ENCODE peak calls at places on chromosome 4, in eight cellular contexts. One of them, this sample, is unnamed.

GRCh38 chr4:165700855-165701254 is 172.2 kb upstream of the TLL1 start:
- DNase-seq in spleen: no peak
- DNase-seq in ovary: no peak
- DNase-seq in vagina: no peak
- DNase-seq in endothelial cell of umbilical vein: no peak
- DNase-seq in HepG2: peak; percentile 12
- DNase-seq in breast epithelium: no peak
- DNase-seq in GM12878: no peak
- DNase-seq in this sample: no peak

GRCh38 chr4:56655209-56655626 is 25.9 kb downstream of the HOPX start:
- DNase-seq in spleen: peak; percentile 78
- DNase-seq in ovary: no peak
- DNase-seq in vagina: no peak
- DNase-seq in endothelial cell of umbilical vein: no peak
- DNase-seq in HepG2: no peak
- DNase-seq in breast epithelium: no peak
- DNase-seq in GM12878: no peak
- DNase-seq in this sample: no peak

GRCh38 chr4:150510176-150510875 is 71.6 kb upstream of the MAB21L2 start:
- DNase-seq in spleen: no peak
- DNase-seq in ovary: no peak
- DNase-seq in vagina: no peak
- DNase-seq in endothelial cell of umbilical vein: peak; percentile 88
- DNase-seq in HepG2: no peak
- DNase-seq in breast epithelium: no peak
- DNase-seq in GM12878: no peak
- DNase-seq in this sample: no peak

GRCh38 chr4:185143596-185143969 is 517 bp downstream of the SLC25A4 start:
- DNase-seq in spleen: peak; percentile 85
- DNase-seq in ovary: peak; percentile 55
- DNase-seq in vagina: no peak
- DNase-seq in endothelial cell of umbilical vein: peak; percentile 24
- DNase-seq in HepG2: peak; percentile 22
- DNase-seq in breast epithelium: peak; percentile 59
- DNase-seq in GM12878: no peak
- DNase-seq in this sample: peak; percentile 75

GRCh38 chr4:133151681-133152329 is 2.7 kb downstream of the PCDH10 start:
- DNase-seq in spleen: no peak
- DNase-seq in ovary: peak; percentile 38
- DNase-seq in vagina: no peak
- DNase-seq in endothelial cell of umbilical vein: peak; percentile 73
- DNase-seq in HepG2: no peak
- DNase-seq in breast epithelium: no peak
- DNase-seq in GM12878: no peak
- DNase-seq in this sample: no peak

GRCh38 chr4:185577592-185577940 is 42.3 kb upstream of the PDLIM3 start:
- DNase-seq in spleen: no peak
- DNase-seq in ovary: no peak
- DNase-seq in vagina: peak; percentile 40
- DNase-seq in endothelial cell of umbilical vein: no peak
- DNase-seq in HepG2: no peak
- DNase-seq in breast epithelium: no peak
- DNase-seq in GM12878: no peak
- DNase-seq in this sample: no peak

GRCh38 chr4:2792396-2792710 is 532 bp upstream of the SH3BP2 start:
- DNase-seq in spleen: no peak
- DNase-seq in ovary: no peak
- DNase-seq in vagina: no peak
- DNase-seq in endothelial cell of umbilical vein: no peak
- DNase-seq in HepG2: no peak
- DNase-seq in breast epithelium: no peak
- DNase-seq in GM12878: no peak
- DNase-seq in this sample: no peak

GRCh38 chr4:183408791-183409190 is 35.6 kb upstream of the CDKN2AIP start:
- DNase-seq in spleen: no peak
- DNase-seq in ovary: no peak
- DNase-seq in vagina: no peak
- DNase-seq in endothelial cell of umbilical vein: no peak
- DNase-seq in HepG2: no peak
- DNase-seq in breast epithelium: no peak
- DNase-seq in GM12878: no peak
- DNase-seq in this sample: peak; percentile 49

GRCh38 chr4:108172231-108172779 is 3.6 kb upstream of the LEF1 start:
- DNase-seq in spleen: no peak
- DNase-seq in ovary: no peak
- DNase-seq in vagina: no peak
- DNase-seq in endothelial cell of umbilical vein: no peak
- DNase-seq in HepG2: no peak
- DNase-seq in breast epithelium: no peak
- DNase-seq in GM12878: no peak
- DNase-seq in this sample: no peak

GRCh38 chr4:14853186-14853946 is 148.9 kb upstream of the CPEB2 start:
- DNase-seq in spleen: no peak
- DNase-seq in ovary: no peak
- DNase-seq in vagina: no peak
- DNase-seq in endothelial cell of umbilical vein: no peak
- DNase-seq in HepG2: no peak
- DNase-seq in breast epithelium: no peak
- DNase-seq in GM12878: no peak
- DNase-seq in this sample: no peak

GRCh38 chr4:84644087-84644486 is 61.2 kb downstream of the CDS1 start:
- DNase-seq in spleen: no peak
- DNase-seq in ovary: no peak
- DNase-seq in vagina: no peak
- DNase-seq in endothelial cell of umbilical vein: no peak
- DNase-seq in HepG2: no peak
- DNase-seq in breast epithelium: no peak
- DNase-seq in GM12878: no peak
- DNase-seq in this sample: no peak

GRCh38 chr4:177696438-177696966 is 254.3 kb upstream of the AGA start:
- DNase-seq in spleen: no peak
- DNase-seq in ovary: no peak
- DNase-seq in vagina: no peak
- DNase-seq in endothelial cell of umbilical vein: no peak
- DNase-seq in HepG2: no peak
- DNase-seq in breast epithelium: no peak
- DNase-seq in GM12878: no peak
- DNase-seq in this sample: no peak

GRCh38 chr4:8325284-8325973 is 55.9 kb downstream of the HTRA3 start:
- DNase-seq in spleen: peak; percentile 46
- DNase-seq in ovary: no peak
- DNase-seq in vagina: no peak
- DNase-seq in endothelial cell of umbilical vein: no peak
- DNase-seq in HepG2: no peak
- DNase-seq in breast epithelium: no peak
- DNase-seq in GM12878: no peak
- DNase-seq in this sample: no peak

GRCh38 chr4:122806981-122807679 is 19.5 kb upstream of the FGF2 start:
- DNase-seq in spleen: no peak
- DNase-seq in ovary: no peak
- DNase-seq in vagina: no peak
- DNase-seq in endothelial cell of umbilical vein: no peak
- DNase-seq in HepG2: no peak
- DNase-seq in breast epithelium: no peak
- DNase-seq in GM12878: no peak
- DNase-seq in this sample: no peak

GRCh38 chr4:98527528-98527927 is 130.9 kb downstream of the TSPAN5 start:
- DNase-seq in spleen: no peak
- DNase-seq in ovary: no peak
- DNase-seq in vagina: no peak
- DNase-seq in endothelial cell of umbilical vein: no peak
- DNase-seq in HepG2: no peak
- DNase-seq in breast epithelium: no peak
- DNase-seq in GM12878: no peak
- DNase-seq in this sample: no peak

GRCh38 chr4:96162631-96163030 is 322.7 kb downstream of the PDHA2 start:
- DNase-seq in spleen: no peak
- DNase-seq in ovary: no peak
- DNase-seq in vagina: no peak
- DNase-seq in endothelial cell of umbilical vein: no peak
- DNase-seq in HepG2: no peak
- DNase-seq in breast epithelium: no peak
- DNase-seq in GM12878: no peak
- DNase-seq in this sample: no peak

GRCh38 chr4:142585411-142585810 is 260.7 kb downstream of the INPP4B start:
- DNase-seq in spleen: no peak
- DNase-seq in ovary: no peak
- DNase-seq in vagina: no peak
- DNase-seq in endothelial cell of umbilical vein: no peak
- DNase-seq in HepG2: no peak
- DNase-seq in breast epithelium: no peak
- DNase-seq in GM12878: no peak
- DNase-seq in this sample: no peak

GRCh38 chr4:140090215-140090731 is 63.7 kb downstream of the MAML3 start:
- DNase-seq in spleen: no peak
- DNase-seq in ovary: no peak
- DNase-seq in vagina: no peak
- DNase-seq in endothelial cell of umbilical vein: peak; percentile 73
- DNase-seq in HepG2: peak; percentile 16
- DNase-seq in breast epithelium: no peak
- DNase-seq in GM12878: no peak
- DNase-seq in this sample: no peak

GRCh38 chr4:15040916-15041463 is 38.7 kb downstream of the CPEB2 start:
- DNase-seq in spleen: no peak
- DNase-seq in ovary: no peak
- DNase-seq in vagina: no peak
- DNase-seq in endothelial cell of umbilical vein: no peak
- DNase-seq in HepG2: no peak
- DNase-seq in breast epithelium: no peak
- DNase-seq in GM12878: no peak
- DNase-seq in this sample: no peak

GRCh38 chr4:107691378-107691777 is 28.7 kb downstream of the PAPSS1 start:
- DNase-seq in spleen: no peak
- DNase-seq in ovary: no peak
- DNase-seq in vagina: no peak
- DNase-seq in endothelial cell of umbilical vein: no peak
- DNase-seq in HepG2: no peak
- DNase-seq in breast epithelium: no peak
- DNase-seq in GM12878: no peak
- DNase-seq in this sample: no peak

GRCh38 chr4:177108708-177109107 is 201.0 kb upstream of the NEIL3 start:
- DNase-seq in spleen: no peak
- DNase-seq in ovary: no peak
- DNase-seq in vagina: no peak
- DNase-seq in endothelial cell of umbilical vein: no peak
- DNase-seq in HepG2: no peak
- DNase-seq in breast epithelium: no peak
- DNase-seq in GM12878: no peak
- DNase-seq in this sample: no peak

GRCh38 chr4:76546282-76547166 is 111.5 kb downstream of the SHROOM3 start:
- DNase-seq in spleen: no peak
- DNase-seq in ovary: no peak
- DNase-seq in vagina: no peak
- DNase-seq in endothelial cell of umbilical vein: peak; percentile 90
- DNase-seq in HepG2: no peak
- DNase-seq in breast epithelium: peak; percentile 74
- DNase-seq in GM12878: no peak
- DNase-seq in this sample: peak; percentile 53

GRCh38 chr4:139454111-139454600 is at the start of gene RAB33B:
- DNase-seq in spleen: no peak
- DNase-seq in ovary: no peak
- DNase-seq in vagina: peak; percentile 96
- DNase-seq in endothelial cell of umbilical vein: no peak
- DNase-seq in HepG2: no peak
- DNase-seq in breast epithelium: no peak
- DNase-seq in GM12878: no peak
- DNase-seq in this sample: no peak

DNA sequence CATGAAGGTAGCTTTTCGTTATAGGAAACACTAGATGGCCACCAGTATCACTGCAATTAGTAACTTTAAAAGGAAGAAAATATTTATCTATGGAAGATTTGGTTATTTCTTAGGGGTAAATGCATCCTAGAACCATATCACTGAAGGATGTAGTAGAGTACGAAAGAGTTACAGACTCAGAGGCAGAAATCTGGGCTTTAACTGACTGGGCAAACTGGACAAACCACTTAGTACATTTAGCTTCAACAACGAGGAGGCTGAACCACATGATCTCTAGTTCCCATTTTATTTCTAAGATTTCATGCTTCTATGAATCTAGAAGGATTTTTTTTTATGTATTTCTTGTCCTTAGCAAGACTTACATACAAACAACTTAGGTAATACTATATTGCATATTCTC is 93.0 kb downstream of the SMARCA5 start:
- DNase-seq in spleen: no peak
- DNase-seq in ovary: no peak
- DNase-seq in vagina: no peak
- DNase-seq in endothelial cell of umbilical vein: no peak
- DNase-seq in HepG2: no peak
- DNase-seq in breast epithelium: no peak
- DNase-seq in GM12878: no peak
- DNase-seq in this sample: no peak
- H3K4me1 ChIP-seq in spleen: no peaks in the 10 kb centered on the region
- H3K4me1 ChIP-seq in ovary: no peaks in the 10 kb centered on the region
- H3K4me1 ChIP-seq in vagina: no peaks in the 10 kb centered on the region
- H3K4me1 ChIP-seq in endothelial cell of umbilical vein: no peaks in the 10 kb centered on the region
- H3K4me1 ChIP-seq in HepG2: no peaks in the 10 kb centered on the region
- H3K4me1 ChIP-seq in breast epithelium: no peaks in the 10 kb centered on the region
- H3K4me1 ChIP-seq in GM12878: no peaks in the 10 kb centered on the region
- H3K4me1 ChIP-seq in this sample: no peaks in the 10 kb centered on the region

GRCh38 chr4:10741961-10742699 is 57.6 kb upstream of the CLNK start:
- DNase-seq in spleen: no peak
- DNase-seq in ovary: no peak
- DNase-seq in vagina: no peak
- DNase-seq in endothelial cell of umbilical vein: no peak
- DNase-seq in HepG2: no peak
- DNase-seq in breast epithelium: no peak
- DNase-seq in GM12878: no peak
- DNase-seq in this sample: no peak
- TF ChIP-seq POLR2A in spleen: no peak
- TF ChIP-seq POLR2A in ovary: no peak
- TF ChIP-seq POLR2A in vagina: no peak
- TF ChIP-seq POLR2A in endothelial cell of umbilical vein: no peak
- TF ChIP-seq POLR2A in HepG2: no peak
- TF ChIP-seq POLR2A in breast epithelium: no peak
- TF ChIP-seq POLR2A in GM12878: no peak
- TF ChIP-seq POLR2A in this sample: no peak

GRCh38 chr4:6561173-6561516 is 13.8 kb upstream of the MAN2B2 start:
- DNase-seq in spleen: no peak
- DNase-seq in ovary: no peak
- DNase-seq in vagina: no peak
- DNase-seq in endothelial cell of umbilical vein: no peak
- DNase-seq in HepG2: no peak
- DNase-seq in breast epithelium: no peak
- DNase-seq in GM12878: no peak
- DNase-seq in this sample: no peak
- H3K27me3 ChIP-seq in spleen: peaks cover 85% of the 10 kb centered on the region
- H3K27me3 ChIP-seq in ovary: no peaks in the 10 kb centered on the region
- H3K27me3 ChIP-seq in vagina: no peaks in the 10 kb centered on the region
- H3K27me3 ChIP-seq in endothelial cell of umbilical vein: peaks cover 37% of the 10 kb centered on the region
- H3K27me3 ChIP-seq in HepG2: peaks cover 93% of the 10 kb centered on the region
- H3K27me3 ChIP-seq in breast epithelium: peaks cover 52% of the 10 kb centered on the region
- H3K27me3 ChIP-seq in GM12878: peaks cover 2% of the 10 kb centered on the region
- H3K27me3 ChIP-seq in this sample: no peaks in the 10 kb centered on the region

DNA sequence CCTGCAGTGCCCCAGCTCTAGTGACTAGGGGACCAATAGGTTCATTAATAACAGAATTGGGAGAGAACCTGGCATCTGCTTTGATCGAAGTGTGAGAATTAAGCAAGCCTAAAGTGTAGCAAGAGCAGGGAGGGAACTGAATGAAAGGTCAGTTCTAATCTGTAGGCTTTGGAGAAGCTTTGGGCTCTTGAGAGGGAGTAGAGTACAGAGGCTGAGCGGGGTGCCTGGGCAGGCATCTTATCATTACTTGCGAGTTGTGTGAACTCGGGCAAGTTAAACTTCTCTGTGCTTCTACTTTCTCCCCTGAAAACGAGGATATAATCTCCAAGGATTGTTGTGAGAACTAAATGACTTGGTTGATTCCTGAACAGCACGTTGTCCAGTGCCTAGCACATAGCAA is 906 bp upstream of the PARM1 start:
- DNase-seq in spleen: no peak
- DNase-seq in ovary: no peak
- DNase-seq in vagina: no peak
- DNase-seq in endothelial cell of umbilical vein: no peak
- DNase-seq in HepG2: no peak
- DNase-seq in breast epithelium: no peak
- DNase-seq in GM12878: no peak
- DNase-seq in this sample: no peak
- H3K4me1 ChIP-seq in spleen: peaks cover 7% of the 10 kb centered on the region
- H3K4me1 ChIP-seq in ovary: peaks cover 1% of the 10 kb centered on the region
- H3K4me1 ChIP-seq in vagina: peaks cover 5% of the 10 kb centered on the region
- H3K4me1 ChIP-seq in endothelial cell of umbilical vein: peaks cover 17% of the 10 kb centered on the region
- H3K4me1 ChIP-seq in HepG2: peaks cover 15% of the 10 kb centered on the region
- H3K4me1 ChIP-seq in breast epithelium: no peaks in the 10 kb centered on the region
- H3K4me1 ChIP-seq in GM12878: peaks cover 10% of the 10 kb centered on the region
- H3K4me1 ChIP-seq in this sample: no peaks in the 10 kb centered on the region